ENCODE peak calls at places on chromosomes 11 and 22, in four cellular contexts. M is fibroblast of lung, S is SW 1271, I is KG1. R is an unnamed sample.

GRCh38 chr11:18802381-18803257 is 11.0 kb upstream of the PTPN5 start:
- DNase-seq in M (peak), S (peak), I (no peak), R (peak)

GRCh38 chr22:41919357-41920224 is 4.7 kb upstream of the SHISA8 start:
- DNase-seq in M (peak), S (no peak), I (no peak), R (no peak)

GRCh38 chr11:85132839-85133238 is 494.3 kb downstream of the DLG2 start:
- DNase-seq in M (peak), S (no peak), I (no peak), R (no peak)

GRCh38 chr11:2180347-2180746 is 8.7 kb upstream of the TH start:
- DNase-seq in M (no peak), S (no peak), I (no peak), R (no peak)

GRCh38 chr11:112558691-112559090 is 298.0 kb upstream of the PLET1 start:
- DNase-seq in M (peak), S (no peak), I (no peak), R (no peak)

GRCh38 chr11:32580967-32581366 is 2.7 kb upstream of the EIF3M start:
- DNase-seq in M (no peak), S (no peak), I (no peak), R (no peak)

GRCh38 chr11:86748296-86748695 is 52.0 kb upstream of the PRSS23 start:
- DNase-seq in M (peak), S (no peak), I (no peak), R (no peak)

GRCh38 chr11:64523456-64524187 is 67.4 kb upstream of the SLC22A12 start:
- DNase-seq in M (no peak), S (no peak), I (no peak), R (no peak)

GRCh38 chr11:19027829-19028595 is 32.5 kb downstream of the MRGPRX2 start:
- DNase-seq in M (peak), S (no peak), I (no peak), R (peak)

R was measured in keratinocyte.